ENCODE peak calls at places on chromosomes 4 and X, in ten cellular contexts. I, B, F, U, S, X, A, V, M and E are unnamed samples.

GRCh38 chrX:125505207-125505606 is 185.5 kb downstream of the TEX13C start:
- DNase-seq in I (no peak), B (no peak), F (no peak), U (no peak), S (no peak), X (peak; percentile 2), A (no peak), V (no peak), M (no peak), E (no peak)

GRCh38 chrX:17750436-17750835 is 13.1 kb downstream of the SCML1 start:
- DNase-seq in I (no peak), B (no peak), F (no peak), U (no peak), S (no peak), X (no peak), A (no peak), V (no peak), M (no peak), E (no peak)

GRCh38 chrX:49071877-49072711 is 1.7 kb downstream of the PRAF2 start:
- DNase-seq in I (peak; percentile 89), B (peak; percentile 84), F (peak; percentile 79), U (peak; percentile 85), S (no peak), X (no peak), A (no peak), V (peak; percentile 67), M (no peak), E (peak; percentile 79)

GRCh38 chrX:31170792-31171191 is 99.0 kb upstream of the FTHL17 start:
- DNase-seq in I (no peak), B (no peak), F (no peak), U (no peak), S (no peak), X (no peak), A (no peak), V (no peak), M (no peak), E (no peak)

GRCh38 chrX:132490086-132490419 is 1.2 kb upstream of the MBNL3 start:
- DNase-seq in I (no peak), B (no peak), F (no peak), U (no peak), S (peak; percentile 33), X (no peak), A (no peak), V (no peak), M (peak; percentile 6), E (no peak)

GRCh38 chrX:13064599-13065143 is 20.3 kb upstream of the FAM9C start:
- DNase-seq in I (no peak), B (no peak), F (peak; percentile 93), U (no peak), S (no peak), X (no peak), A (no peak), V (peak; percentile 46), M (no peak), E (no peak)

GRCh38 chr4:112144546-112145325 is 518 bp upstream of the FAM241A start:
- DNase-seq in I (no peak), B (peak; percentile 27), F (no peak), U (peak; percentile 46), S (no peak), X (no peak), A (no peak), V (no peak), M (no peak), E (peak; percentile 46)

GRCh38 chr4:850323-850945 is 24.5 kb upstream of the CPLX1 start:
- DNase-seq in I (peak; percentile 53), B (no peak), F (no peak), U (peak; percentile 34), S (no peak), X (no peak), A (no peak), V (no peak), M (no peak), E (no peak)

GRCh38 chr4:176988226-176988625 is 195.5 kb upstream of the VEGFC start:
- DNase-seq in I (no peak), B (no peak), F (peak; percentile 92), U (no peak), S (no peak), X (peak; percentile 79), A (no peak), V (peak; percentile 99), M (no peak), E (no peak)

GRCh38 chr4:159400782-159401712 is 298.2 kb downstream of the RAPGEF2 start:
- DNase-seq in I (no peak), B (no peak), F (no peak), U (no peak), S (no peak), X (no peak), A (no peak), V (peak; percentile 70), M (no peak), E (no peak)

GRCh38 chrX:107674480-107675364 is 46.4 kb downstream of the PRPS1 start:
- DNase-seq in I (peak; percentile 69), B (peak; percentile 78), F (peak; percentile 96), U (peak; percentile 69), S (peak; percentile 27), X (peak; percentile 39), A (no peak), V (no peak), M (no peak), E (peak; percentile 53)

GRCh38 chrX:110409925-110410324 is 51.3 kb downstream of the RTL9 start:
- DNase-seq in I (no peak), B (no peak), F (peak; percentile 48), U (no peak), S (no peak), X (peak; percentile 54), A (no peak), V (peak; percentile 73), M (no peak), E (no peak)

GRCh38 chrX:74218895-74219294 is 85.1 kb upstream of the ZCCHC13 start:
- DNase-seq in I (no peak), B (no peak), F (no peak), U (no peak), S (no peak), X (no peak), A (no peak), V (no peak), M (no peak), E (no peak)

GRCh38 chr4:150501019-150501727 is 80.8 kb upstream of the MAB21L2 start:
- DNase-seq in I (no peak), B (no peak), F (peak; percentile 93), U (no peak), S (no peak), X (peak; percentile 69), A (no peak), V (peak; percentile 89), M (no peak), E (no peak)

GRCh38 chrX:12950851-12951589 is 23.9 kb upstream of the TMSB4X start:
- DNase-seq in I (peak; percentile 69), B (no peak), F (no peak), U (peak; percentile 54), S (no peak), X (no peak), A (peak; percentile 55), V (no peak), M (peak; percentile 74), E (no peak)

GRCh38 chr4:89829470-89830138 is 7.4 kb downstream of the SNCA start:
- DNase-seq in I (no peak), B (no peak), F (peak; percentile 43), U (peak; percentile 63), S (peak; percentile 94), X (no peak), A (no peak), V (no peak), M (no peak), E (no peak)

GRCh38 chrX:140505421-140506337 is 810 bp upstream of the SOX3 start:
- DNase-seq in I (no peak), B (no peak), F (no peak), U (no peak), S (no peak), X (no peak), A (no peak), V (no peak), M (peak; percentile 72), E (no peak)

GRCh38 chr4:83093060-83093640 is 21.4 kb downstream of the PLAC8 start:
- DNase-seq in I (no peak), B (no peak), F (no peak), U (no peak), S (no peak), X (peak; percentile 5), A (no peak), V (no peak), M (peak; percentile 58), E (no peak)

GRCh38 chrX:35826503-35826902 is 28.4 kb downstream of the MAGEB16 start:
- DNase-seq in I (no peak), B (no peak), F (no peak), U (no peak), S (no peak), X (no peak), A (no peak), V (no peak), M (peak; percentile 46), E (no peak)

GRCh38 chrX:151505796-151506195 is 57.7 kb upstream of the PASD1 start:
- DNase-seq in I (no peak), B (no peak), F (no peak), U (no peak), S (no peak), X (peak; percentile 11), A (peak; percentile 44), V (no peak), M (peak; percentile 57), E (no peak)
- TF ChIP-seq CTCF in I (peak; percentile 20), B (no peak), F (no peak), U (peak; percentile 23), S (peak; percentile 28), X (peak; percentile 10), A (peak; percentile 3), V (peak; percentile 29), M (peak; percentile 60), E (no peak)

GRCh38 chrX:96590403-96590802 is 94.2 kb upstream of the DIAPH2 start:
- DNase-seq in I (no peak), B (no peak), F (no peak), U (no peak), S (no peak), X (no peak), A (no peak), V (no peak), M (no peak), E (no peak)
- H3K27ac ChIP-seq in I (no peak overlapping the region), B (no peak overlapping the region), F (no peak overlapping the region), U (no peak overlapping the region), S (no peak overlapping the region), X (no peak overlapping the region), A (no peak overlapping the region), V (no peak overlapping the region), M (no peak overlapping the region), E (no peak overlapping the region)

GRCh38 chr4:188372856-188373255 is 233.6 kb downstream of the TRIML1 start:
- DNase-seq in I (no peak), B (no peak), F (peak; percentile 18), U (no peak), S (no peak), X (no peak), A (no peak), V (peak; percentile 47), M (peak; percentile 28), E (no peak)
- TF ChIP-seq CTCF in I (peak; percentile 23), B (no peak), F (no peak), U (peak; percentile 21), S (no peak), X (no peak), A (no peak), V (peak; percentile 23), M (peak; percentile 15), E (no peak)

GRCh38 chr4:14504162-14504561 is 498.1 kb upstream of the CPEB2 start:
- DNase-seq in I (no peak), B (no peak), F (no peak), U (no peak), S (peak; percentile 68), X (no peak), A (no peak), V (no peak), M (no peak), E (no peak)
- H3K27ac ChIP-seq in I (no peak overlapping the region), B (no peak overlapping the region), F (no peak overlapping the region), U (no peak overlapping the region), S (peak overlapping the region; percentile 47), X (no peak overlapping the region), A (no peak overlapping the region), V (no peak overlapping the region), M (no peak overlapping the region), E (no peak overlapping the region)